ENCODE peak calls at places on chromosomes 3 and 15, in seven cellular contexts. W is endothelial cell of umbilical vein, G is IMR-90, S is A549, R is tibial nerve, Y is right lobe of liver, K is GM12891. I is an unnamed sample.
A peak's percentile ranks its signal among the peaks of the same experiment; 100 is the strongest.

GRCh38 chr3:187669675-187670504 is at the start of gene SST:
- DNase-seq in K (no peak), R (no peak), Y (peak; percentile 66), W (peak; percentile 45), G (peak; percentile 47), S (peak; percentile 13), I (no peak)

GRCh38 chr3:85821130-85821756 is 862.5 kb downstream of the CADM2 start:
- DNase-seq in R (no peak), S (peak; percentile 58), Y (no peak), W (peak; percentile 4), K (no peak), G (no peak), I (peak; percentile 1)

GRCh38 chr3:112860898-112861297 is 14.2 kb upstream of the CD200R1L start:
- DNase-seq in S (no peak), W (no peak), K (no peak), G (no peak), Y (no peak), R (no peak), I (no peak)

GRCh38 chr3:65439641-65440040 is 599.1 kb downstream of the MAGI1 start:
- DNase-seq in G (peak; percentile 74), K (no peak), R (no peak), S (peak; percentile 46), W (peak; percentile 59), Y (peak; percentile 57), I (peak; percentile 23)

GRCh38 chr3:107958151-107958550 is 132.7 kb downstream of the CD47 start:
- DNase-seq in R (no peak), Y (no peak), G (no peak), S (no peak), W (peak; percentile 30), K (no peak), I (no peak)

GRCh38 chr3:187263270-187263669 is 28.3 kb downstream of the MASP1 start:
- DNase-seq in Y (no peak), S (no peak), G (peak; percentile 28), K (no peak), R (no peak), W (peak; percentile 30), I (no peak)

GRCh38 chr3:176579741-176580185 is 617.5 kb downstream of the TBL1XR1 start:
- DNase-seq in Y (no peak), G (peak; percentile 10), R (no peak), W (no peak), S (no peak), K (no peak), I (no peak)

GRCh38 chr15:73650387-73651126 is 17.4 kb upstream of the NPTN start:
- DNase-seq in G (peak; percentile 61), W (peak; percentile 39), Y (no peak), R (no peak), S (no peak), K (no peak), I (no peak)

GRCh38 chr15:100201376-100202280 is 140.1 kb downstream of the ADAMTS17 start:
- DNase-seq in W (no peak), S (no peak), R (no peak), Y (no peak), K (no peak), G (no peak), I (no peak)

GRCh38 chr3:10380906-10381795 is 60.2 kb upstream of the SEC13 start:
- DNase-seq in S (no peak), R (no peak), G (no peak), Y (no peak), W (no peak), K (no peak), I (no peak)

GRCh38 chr3:39147711-39148115 is 5.7 kb downstream of the CSRNP1 start:
- DNase-seq in W (peak; percentile 84), R (no peak), K (peak; percentile 58), S (no peak), Y (no peak), G (peak; percentile 55), I (no peak)

GRCh38 chr3:114214542-114215341 is 22.6 kb downstream of the ZNF80 start:
- DNase-seq in K (no peak), S (no peak), W (no peak), Y (no peak), R (no peak), G (no peak), I (no peak)

GRCh38 chr15:31235298-31236183 is 91.1 kb upstream of the KLF13 start:
- DNase-seq in G (no peak), Y (peak; percentile 64), K (no peak), W (no peak), R (no peak), S (peak; percentile 31), I (no peak)

GRCh38 chr3:108067768-108068167 is 23.1 kb downstream of the CD47 start:
- DNase-seq in R (no peak), G (peak; percentile 21), S (no peak), K (no peak), Y (no peak), W (no peak), I (no peak)

GRCh38 chr15:51973220-51973619 is 1.6 kb upstream of the LEO1 start:
- DNase-seq in G (no peak), S (no peak), Y (no peak), W (no peak), R (no peak), K (no peak), I (no peak)

GRCh38 chr15:51969728-51970127 is 1.9 kb downstream of the LEO1 start:
- DNase-seq in Y (no peak), R (no peak), S (no peak), K (no peak), W (no peak), G (peak; percentile 23), I (no peak)

GRCh38 chr15:51970981-51971352 is 611 bp downstream of the LEO1 start:
- DNase-seq in G (no peak), Y (no peak), W (no peak), S (no peak), R (no peak), K (no peak), I (peak; percentile 7)

GRCh38 chr15:51970132-51970817 is 1.3 kb downstream of the LEO1 start:
- DNase-seq in K (no peak), S (peak; percentile 18), W (no peak), Y (no peak), R (no peak), G (no peak), I (no peak)

DNA sequence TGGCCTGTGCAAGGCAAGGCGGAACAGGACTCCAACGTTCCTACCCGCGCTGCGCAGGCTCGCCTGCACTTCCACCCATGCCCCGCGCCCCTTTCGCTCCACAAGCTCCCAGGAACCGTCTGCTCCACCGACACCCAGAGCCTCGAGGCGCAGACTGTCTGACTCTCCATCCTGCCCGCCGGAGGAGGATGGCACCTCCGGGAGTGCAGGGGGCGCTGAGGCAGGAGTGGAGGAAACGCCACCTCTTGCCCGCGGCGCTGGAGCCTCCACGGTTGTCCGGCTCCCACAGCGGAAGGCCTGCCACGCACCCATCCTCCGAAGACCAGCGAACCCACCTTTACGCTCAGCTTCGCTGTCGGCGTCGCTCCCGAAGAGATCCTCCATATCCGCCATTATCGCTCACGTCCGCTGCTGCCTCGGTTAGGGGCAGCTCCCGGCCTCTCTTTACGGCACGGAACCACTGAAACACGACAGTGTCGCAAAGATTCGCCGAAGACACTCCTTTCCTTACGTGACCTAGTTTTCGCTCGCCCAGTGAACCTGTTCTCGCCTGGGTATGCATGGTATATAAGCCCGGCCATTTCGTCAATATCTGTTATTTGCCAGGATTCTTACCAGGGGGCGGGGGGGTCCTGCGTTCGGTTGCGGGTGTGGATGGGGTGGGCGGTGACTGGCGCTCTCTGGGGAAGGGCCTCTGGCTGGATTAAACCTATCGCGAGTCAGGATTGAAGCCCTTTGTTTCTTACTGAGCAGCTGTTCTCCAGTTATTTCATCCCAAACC is at the start of gene LEO1:
- DNase-seq in Y (peak; percentile 93), R (peak; percentile 68), G (peak; percentile 98), S (peak; percentile 99), K (peak; percentile 85), W (peak; percentile 97), I (peak; percentile 64)
- TF ChIP-seq POLR2A in Y (peak; percentile 63), R (no peak), G (peak; percentile 86), S (peak; percentile 93), K (peak; percentile 87), W (peak; percentile 92), I (peak; percentile 91)

GRCh38 chr3:128749035-128749434 is 23.1 kb downstream of the RAB7A start:
- DNase-seq in Y (no peak), R (no peak), W (no peak), S (no peak), G (no peak), K (no peak), I (no peak)

GRCh38 chr3:128746881-128747280 is 20.9 kb downstream of the RAB7A start:
- DNase-seq in W (no peak), Y (no peak), R (no peak), K (no peak), G (no peak), S (no peak), I (no peak)

GRCh38 chr3:128745742-128746141 is 19.8 kb downstream of the RAB7A start:
- DNase-seq in Y (no peak), W (no peak), R (no peak), G (no peak), K (no peak), S (peak; percentile 26), I (no peak)

GRCh38 chr3:128753715-128754114 is 27.7 kb downstream of the RAB7A start:
- DNase-seq in R (no peak), G (no peak), K (no peak), Y (no peak), W (no peak), S (no peak), I (no peak)

DNA sequence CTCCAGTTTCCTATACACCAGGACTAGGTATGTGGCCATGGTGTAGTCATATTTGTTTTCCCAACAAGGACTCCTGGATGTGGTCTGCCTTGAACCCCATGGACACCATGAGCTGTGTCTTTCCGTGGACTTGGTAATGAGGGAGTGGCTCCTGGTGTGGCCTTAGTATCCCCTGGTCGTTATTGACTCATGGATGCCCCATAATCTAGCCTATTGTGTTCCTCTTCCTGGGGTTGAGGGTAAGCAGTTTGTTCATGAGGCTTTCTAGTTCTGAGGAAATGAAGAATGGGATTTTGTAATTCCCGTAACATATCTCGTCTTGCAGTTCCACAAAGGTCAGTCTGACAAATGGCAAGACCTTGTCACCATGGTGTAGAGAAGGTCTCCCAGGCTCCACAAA is 22.5 kb downstream of the RAB7A start:
- DNase-seq in W (no peak), S (no peak), Y (no peak), G (no peak), K (no peak), R (no peak), I (no peak)
- TF ChIP-seq POLR2A in W (no peak), S (no peak), Y (no peak), G (no peak), K (no peak), R (no peak), I (no peak)

DNA sequence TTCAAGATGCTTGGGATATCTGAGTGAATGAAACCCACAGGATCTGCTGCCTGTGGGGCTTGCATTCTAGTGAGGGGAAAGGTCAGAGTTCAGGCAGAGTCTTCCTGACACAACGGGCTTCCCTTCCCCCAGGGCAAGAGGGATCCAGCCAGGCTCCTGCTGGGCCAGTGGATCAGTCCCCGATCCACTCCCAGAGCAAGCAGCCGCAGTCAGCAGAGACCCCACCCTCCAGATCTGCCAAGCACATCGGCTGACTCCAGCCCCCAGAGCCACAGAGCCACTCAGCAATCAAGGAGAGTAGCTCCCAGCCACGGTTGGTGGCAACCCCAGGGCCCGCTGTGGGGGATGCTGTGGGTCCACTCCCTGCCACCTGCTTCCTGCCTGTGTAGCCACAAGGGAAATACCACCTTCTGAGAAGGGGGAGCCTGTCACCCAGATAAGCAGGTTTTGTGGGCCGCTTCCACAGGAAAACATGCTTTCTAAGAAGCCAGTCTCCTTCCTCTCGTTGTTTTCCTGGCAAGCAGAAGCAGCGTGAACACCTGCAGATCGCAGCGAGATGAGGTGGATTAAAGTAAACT is 44.9 kb downstream of the CPN2 start:
- DNase-seq in Y (no peak), S (no peak), K (no peak), W (peak; percentile 89), R (no peak), G (no peak), I (no peak)
- TF ChIP-seq POLR2A in Y (no peak), S (no peak), K (no peak), W (no peak), R (no peak), G (no peak), I (no peak)

GRCh38 chr3:128051837-128052766 is at the start of gene SEC61A1:
- DNase-seq in K (peak; percentile 95), W (peak; percentile 95), S (peak; percentile 90), Y (peak; percentile 96), R (peak; percentile 85), G (peak; percentile 92), I (peak; percentile 93)
- TF ChIP-seq POLR2A in K (peak; percentile 88), W (peak; percentile 75), S (peak; percentile 69), Y (peak; percentile 92), R (no peak), G (peak; percentile 98), I (peak; percentile 94)

I was measured in H54.